ENCODE peak calls at places on chromosomes 5 and 9, in four cellular contexts. T is HFF-Myc; J is AG09309; E is stimulated activated CD8-positive, alpha-beta memory T cell treated with anti-CD3 and anti-CD28 coated beads, Interleukin-12 subunit alpha, Interleukin-12 subunit beta, amount 100 ng/mL, for 4 hours. G is an unnamed sample.

GRCh38 chr5:1666812-1667588 is 132.6 kb downstream of the MRPL36 start:
- DNase-seq in T (no peak), J (no peak), E (no peak), G (no peak)

GRCh38 chr5:73591698-73592501 is 26.4 kb downstream of the UTP15 start:
- DNase-seq in J (no peak), E (no peak), T (no peak), G (peak; percentile 78)

GRCh38 chr9:114216081-114216480 is 60.7 kb downstream of the COL27A1 start:
- DNase-seq in T (peak; percentile 48), J (no peak), E (no peak), G (peak; percentile 45)

GRCh38 chr9:14417230-14417629 is 103.3 kb upstream of the NFIB start:
- DNase-seq in J (no peak), E (no peak), T (no peak), G (no peak)

GRCh38 chr5:66565878-66566277 is 30.3 kb upstream of the MAST4 start:
- DNase-seq in J (no peak), T (no peak), E (no peak), G (peak; percentile 62)

GRCh38 chr5:51391175-51391574 is 7.9 kb downstream of the ISL1 start:
- DNase-seq in E (no peak), J (no peak), T (no peak), G (no peak)

GRCh38 chr9:129309906-129310305 is 131.8 kb upstream of the IER5L start:
- DNase-seq in T (no peak), E (no peak), J (no peak), G (no peak)

GRCh38 chr5:154367101-154367500 is 78.7 kb upstream of the SAP30L start:
- DNase-seq in E (no peak), T (no peak), J (no peak), G (peak; percentile 45)

GRCh38 chr9:24590432-24590831 is 44.7 kb upstream of the IZUMO3 start:
- DNase-seq in T (no peak), J (no peak), E (no peak), G (peak; percentile 42)

GRCh38 chr5:6086871-6087270 is 291.5 kb downstream of the MED10 start:
- DNase-seq in E (no peak), T (no peak), J (no peak), G (no peak)

GRCh38 chr9:108297025-108297424 is 558.8 kb downstream of the ACTL7B start:
- DNase-seq in J (peak; percentile 91), E (no peak), T (peak; percentile 93), G (no peak)

GRCh38 chr9:109894444-109894843 is 114.4 kb downstream of the PALM2AKAP2 start:
- DNase-seq in E (no peak), T (no peak), J (no peak), G (no peak)

GRCh38 chr5:147037517-147038205 is 159.1 kb upstream of the PPP2R2B start:
- DNase-seq in T (no peak), E (no peak), J (peak; percentile 24), G (peak; percentile 79)

GRCh38 chr9:133715295-133715865 is 22.8 kb downstream of the SARDH start:
- DNase-seq in J (no peak), E (no peak), T (no peak), G (no peak)

GRCh38 chr5:126384985-126385384 is 38.2 kb upstream of the GRAMD2B start:
- DNase-seq in E (no peak), J (peak; percentile 67), T (peak; percentile 35), G (peak; percentile 86)

GRCh38 chr5:178104492-178104891 is 8.8 kb upstream of the N4BP3 start:
- DNase-seq in J (no peak), T (no peak), E (no peak), G (no peak)

GRCh38 chr5:22621084-22621483 is 232.1 kb downstream of the CDH12 start:
- DNase-seq in J (no peak), E (no peak), T (no peak), G (no peak)

GRCh38 chr5:141716468-141716867 is 34.4 kb upstream of the ARAP3 start:
- DNase-seq in T (no peak), E (no peak), J (no peak), G (no peak)

GRCh38 chr5:39063037-39063436 is 11.2 kb downstream of the RICTOR start:
- DNase-seq in T (no peak), J (no peak), E (no peak), G (no peak)

GRCh38 chr5:83321656-83322055 is 149.9 kb upstream of the VCAN start:
- DNase-seq in J (peak; percentile 23), T (peak; percentile 30), E (no peak), G (no peak)

GRCh38 chr9:81984911-81985310 is 3.7 kb upstream of the SPATA31D1 start:
- DNase-seq in T (no peak), E (no peak), J (no peak), G (peak; percentile 19)

GRCh38 chr5:140220032-140220697 is 45.2 kb downstream of the CYSTM1 start:
- DNase-seq in J (no peak), E (no peak), T (no peak), G (peak; percentile 93)

GRCh38 chr5:101728933-101729332 is 567.2 kb downstream of the SLCO4C1 start:
- DNase-seq in E (no peak), T (no peak), J (no peak), G (no peak)

GRCh38 chr9:99162759-99163364 is 57.9 kb downstream of the TGFBR1 start:
- DNase-seq in J (no peak), T (peak; percentile 14), E (no peak), G (peak; percentile 25)

GRCh38 chr9:137680445-137681358 is 61.9 kb downstream of the EHMT1 start:
- DNase-seq in J (no peak), E (no peak), T (no peak), G (no peak)

GRCh38 chr9:135797507-135798302 is 95.7 kb downstream of the KCNT1 start:
- DNase-seq in T (peak; percentile 16), E (no peak), J (no peak), G (peak; percentile 47)

GRCh38 chr5:131622633-131623032 is 12.4 kb downstream of the RAPGEF6 start:
- DNase-seq in T (no peak), J (no peak), E (no peak), G (peak; percentile 86)

GRCh38 chr5:74516217-74516636 is 124.3 kb downstream of the ENC1 start:
- DNase-seq in E (no peak), J (no peak), T (no peak), G (peak; percentile 79)

GRCh38 chr5:80711938-80712337 is 57.2 kb upstream of the DHFR start:
- DNase-seq in T (peak; percentile 30), J (no peak), E (no peak), G (peak; percentile 51)

GRCh38 chr5:8628521-8628920 is 759.6 kb downstream of the MTRR start:
- DNase-seq in J (no peak), T (no peak), E (no peak), G (no peak)

GRCh38 chr5:152514827-152515397 is 109.8 kb upstream of the NMUR2 start:
- DNase-seq in T (no peak), E (no peak), J (no peak), G (peak; percentile 46)

GRCh38 chr5:150999704-151000452 is 20.5 kb upstream of the GPX3 start:
- DNase-seq in J (no peak), T (no peak), E (no peak), G (no peak)

GRCh38 chr9:88387035-88387732 is 1.1 kb upstream of the SPIN1 start:
- DNase-seq in E (no peak), J (no peak), T (no peak), G (no peak)

GRCh38 chr5:109619661-109620060 is 70.1 kb upstream of the MAN2A1 start:
- DNase-seq in J (no peak), E (no peak), T (no peak), G (no peak)